ENCODE peak calls at places on chromosomes 7 and 10, in ten cellular contexts. F, A, K, I, J, O, L, X, B and G are unnamed samples.

GRCh38 chr10:104321716-104322415 is 16.4 kb downstream of the ITPRIP start:
- DNase-seq in F (no peak), A (no peak), K (no peak), I (no peak), J (no peak), O (no peak), L (no peak), X (no peak), B (no peak), G (no peak)

GRCh38 chr7:98641646-98642489 is 24.8 kb downstream of the NPTX2 start:
- DNase-seq in F (no peak), A (no peak), K (no peak), I (no peak), J (no peak), O (no peak), L (no peak), X (no peak), B (no peak), G (peak)

GRCh38 chr10:53808677-53809076 is 992.4 kb downstream of the PCDH15 start:
- DNase-seq in F (no peak), A (no peak), K (no peak), I (no peak), J (no peak), O (no peak), L (no peak), X (peak), B (no peak), G (peak)

GRCh38 chr7:80781561-80781979 is 137.3 kb downstream of the SEMA3C start:
- DNase-seq in F (no peak), A (no peak), K (peak), I (no peak), J (no peak), O (peak), L (no peak), X (no peak), B (no peak), G (no peak)

GRCh38 chr10:45160266-45160665 is 155.1 kb downstream of the OR13A1 start:
- DNase-seq in F (no peak), A (no peak), K (peak), I (no peak), J (no peak), O (peak), L (no peak), X (no peak), B (no peak), G (no peak)

GRCh38 chr10:89552213-89552612 is 16.8 kb upstream of the SLC16A12 start:
- DNase-seq in F (no peak), A (no peak), K (no peak), I (no peak), J (no peak), O (no peak), L (no peak), X (no peak), B (no peak), G (no peak)

GRCh38 chr7:106071356-106071998 is 40.6 kb downstream of the SYPL1 start:
- DNase-seq in F (no peak), A (no peak), K (no peak), I (peak), J (no peak), O (no peak), L (peak), X (peak), B (peak), G (peak)

GRCh38 chr10:28769147-28769604 is 91.9 kb downstream of the BAMBI start:
- DNase-seq in F (no peak), A (peak), K (no peak), I (no peak), J (no peak), O (no peak), L (no peak), X (no peak), B (no peak), G (peak)

GRCh38 chr10:97708976-97709745 is 4.4 kb upstream of the MARVELD1 start:
- DNase-seq in F (peak), A (peak), K (peak), I (peak), J (peak), O (peak), L (peak), X (peak), B (peak), G (peak)

GRCh38 chr7:122352454-122352853 is 47.9 kb upstream of the FEZF1 start:
- DNase-seq in F (no peak), A (no peak), K (no peak), I (no peak), J (no peak), O (no peak), L (no peak), X (no peak), B (no peak), G (no peak)

GRCh38 chr7:95246935-95247370 is 77.4 kb downstream of the PON1 start:
- DNase-seq in F (peak), A (peak), K (peak), I (no peak), J (no peak), O (peak), L (no peak), X (peak), B (no peak), G (peak)